ENCODE peak calls at places on chromosome 6, in five cellular contexts. P is heart left ventricle, B is tibial artery, A is tibial nerve, K is lower lobe of right lung. O is an unnamed sample. For H3K36me3, the result is how much of the 10 kb centered on the place peaks cover.

GRCh38 chr6:25334793-25335192 is 55.6 kb downstream of the CARMIL1 start:
- DNase-seq in P (no peak), B (no peak), A (no peak), K (no peak), O (no peak)

GRCh38 chr6:151576658-151577057 is 82.8 kb downstream of the CCDC170 start:
- DNase-seq in P (no peak), B (no peak), A (no peak), K (no peak), O (no peak)

GRCh38 chr6:70312165-70312564 is 9.3 kb upstream of the COL9A1 start:
- DNase-seq in P (no peak), B (no peak), A (no peak), K (no peak), O (no peak)

GRCh38 chr6:3159805-3160781 is 2.7 kb upstream of the TUBB2A start:
- DNase-seq in P (no peak), B (no peak), A (peak), K (peak), O (no peak)

GRCh38 chr6:159151266-159151855 is 17.8 kb upstream of the FNDC1 start:
- DNase-seq in P (no peak), B (no peak), A (peak), K (no peak), O (peak)

GRCh38 chr6:43221046-43221773 is 8.1 kb downstream of the DNPH1 start:
- DNase-seq in P (peak), B (peak), A (no peak), K (no peak), O (no peak)

GRCh38 chr6:141388666-141389065 is 744.1 kb upstream of the GJE1 start:
- DNase-seq in P (no peak), B (no peak), A (no peak), K (no peak), O (no peak)

GRCh38 chr6:51618563-51618962 is 468.9 kb downstream of the PKHD1 start:
- DNase-seq in P (no peak), B (no peak), A (no peak), K (no peak), O (no peak)

GRCh38 chr6:20997143-20997792 is 463.0 kb downstream of the CDKAL1 start:
- DNase-seq in P (no peak), B (no peak), A (no peak), K (no peak), O (no peak)

GRCh38 chr6:131387706-131388455 is 185.1 kb upstream of the ARG1 start:
- DNase-seq in P (no peak), B (no peak), A (no peak), K (no peak), O (no peak)

GRCh38 chr6:138806889-138807288 is 11.0 kb downstream of the ECT2L start:
- DNase-seq in P (no peak), B (no peak), A (no peak), K (no peak), O (no peak)

GRCh38 chr6:1735239-1735803 is 125.6 kb downstream of the FOXC1 start:
- DNase-seq in P (no peak), B (no peak), A (no peak), K (no peak), O (no peak)

GRCh38 chr6:129536271-129536670 is 173.7 kb downstream of the ARHGAP18 start:
- DNase-seq in P (no peak), B (no peak), A (no peak), K (no peak), O (no peak)

GRCh38 chr6:82890240-82890639 is 175.4 kb downstream of the UBE3D start:
- DNase-seq in P (no peak), B (no peak), A (no peak), K (no peak), O (no peak)

GRCh38 chr6:22027226-22027725 is 269.6 kb downstream of the PRL start:
- DNase-seq in P (no peak), B (no peak), A (no peak), K (no peak), O (no peak)

GRCh38 chr6:132491303-132491702 is 21.6 kb downstream of the STX7 start:
- DNase-seq in P (peak), B (no peak), A (peak), K (no peak), O (no peak)

GRCh38 chr6:34280216-34280615 is 31.4 kb upstream of the SMIM29 start:
- DNase-seq in P (no peak), B (no peak), A (no peak), K (no peak), O (no peak)

GRCh38 chr6:126170875-126171489 is 168.9 kb upstream of the CENPW start:
- DNase-seq in P (no peak), B (no peak), A (no peak), K (no peak), O (no peak)

GRCh38 chr6:167113935-167114910 is 8.7 kb upstream of the CCR6 start:
- DNase-seq in P (no peak), B (no peak), A (no peak), K (no peak), O (no peak)

GRCh38 chr6:138609801-138610430 is 110.6 kb upstream of the NHSL1 start:
- DNase-seq in P (no peak), B (no peak), A (no peak), K (no peak), O (no peak)

GRCh38 chr6:49553353-49553752 is 2.9 kb downstream of the C6orf141 start:
- DNase-seq in P (no peak), B (no peak), A (no peak), K (no peak), O (no peak)

GRCh38 chr6:142045380-142046270 is 87.1 kb upstream of the GJE1 start:
- DNase-seq in P (no peak), B (no peak), A (no peak), K (no peak), O (no peak)

GRCh38 chr6:127186889-127187288 is 68.4 kb downstream of the RSPO3 start:
- DNase-seq in P (peak), B (no peak), A (peak), K (peak), O (peak)

GRCh38 chr6:146857960-146858308 is 259.2 kb downstream of the ADGB start:
- DNase-seq in P (no peak), B (no peak), A (peak), K (no peak), O (no peak)

GRCh38 chr6:21046276-21046675 is 512.0 kb downstream of the CDKAL1 start:
- DNase-seq in P (peak), B (no peak), A (no peak), K (no peak), O (no peak)

GRCh38 chr6:168015492-168016175 is 18.2 kb downstream of the KIF25 start:
- DNase-seq in P (no peak), B (no peak), A (no peak), K (peak), O (no peak)

GRCh38 chr6:3825331-3825831 is 23.8 kb upstream of the FAM50B start:
- DNase-seq in P (peak), B (peak), A (peak), K (peak), O (peak)

GRCh38 chr6:96816182-96816888 is 20.9 kb downstream of the GPR63 start:
- DNase-seq in P (no peak), B (no peak), A (no peak), K (no peak), O (no peak)

GRCh38 chr6:78909391-78909790 is 42.0 kb downstream of the IRAK1BP1 start:
- DNase-seq in P (no peak), B (no peak), A (no peak), K (no peak), O (no peak)

GRCh38 chr6:21354805-21355238 is 238.7 kb upstream of the SOX4 start:
- DNase-seq in P (no peak), B (no peak), A (no peak), K (no peak), O (no peak)

GRCh38 chr6:21199246-21199645 is 394.3 kb upstream of the SOX4 start:
- DNase-seq in P (no peak), B (no peak), A (no peak), K (no peak), O (no peak)

GRCh38 chr6:26118999-26119398 is 31.8 kb downstream of the HFE start:
- DNase-seq in P (no peak), B (no peak), A (no peak), K (no peak), O (no peak)

GRCh38 chr6:23349521-23350147 is 776.4 kb upstream of the NRSN1 start:
- DNase-seq in P (no peak), B (no peak), A (no peak), K (no peak), O (no peak)

GRCh38 chr6:25868784-25869183 is 5.3 kb downstream of the SLC17A3 start:
- DNase-seq in P (no peak), B (no peak), A (no peak), K (no peak), O (no peak)

GRCh38 chr6:141752677-141753076 is 380.0 kb upstream of the GJE1 start:
- DNase-seq in P (no peak), B (no peak), A (no peak), K (no peak), O (no peak)

GRCh38 chr6:4533576-4533975 is 242.6 kb upstream of the CDYL start:
- DNase-seq in P (no peak), B (no peak), A (no peak), K (no peak), O (no peak)

DNA sequence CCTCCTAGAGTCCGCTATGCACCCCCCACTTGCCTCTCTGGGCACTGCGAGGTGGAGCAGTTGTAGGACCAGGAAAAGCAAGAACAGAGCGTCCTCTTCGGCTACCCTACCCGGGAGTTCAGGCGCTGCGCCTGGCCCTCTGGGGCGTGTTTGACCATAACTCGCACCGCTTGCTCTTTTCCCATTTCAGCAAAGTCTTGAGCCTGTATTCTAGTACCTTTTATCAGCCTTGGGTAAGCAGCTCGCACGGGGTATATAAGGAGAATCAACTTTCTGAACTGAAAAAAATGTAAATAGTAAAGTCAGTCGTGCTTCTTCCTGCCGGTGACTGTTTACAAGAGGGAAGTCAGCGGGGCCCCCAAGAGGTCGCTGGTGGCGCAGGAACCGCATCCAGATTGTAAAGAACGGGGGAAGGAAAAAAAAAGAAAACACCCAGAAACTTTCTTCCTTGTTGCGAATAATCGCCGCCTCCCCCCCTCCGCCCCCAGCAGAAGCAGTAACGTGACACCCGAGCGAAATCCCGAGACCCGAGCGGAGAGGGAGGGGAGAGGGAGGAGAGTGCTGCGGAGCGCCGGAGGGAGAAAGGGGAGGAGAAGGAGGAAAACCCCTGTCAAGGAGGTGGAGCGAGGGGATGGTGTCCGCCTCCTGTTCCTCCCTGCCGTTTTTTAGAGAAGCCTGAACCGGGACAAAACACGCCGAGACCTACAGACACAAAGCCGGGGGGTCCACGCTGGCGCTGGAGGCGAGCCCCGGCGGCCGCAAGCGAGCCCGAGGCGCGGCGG is at the start of gene UST:
- DNase-seq in P (peak), B (peak), A (peak), K (peak), O (peak)
- TF ChIP-seq CTCF in P (no peak), B (no peak), A (peak), K (peak), O (peak)

GRCh38 chr6:29619578-29619977 is 13.4 kb downstream of the GABBR1 start:
- DNase-seq in P (no peak), B (no peak), A (no peak), K (no peak), O (no peak)

GRCh38 chr6:29620629-29621028 is 12.4 kb downstream of the GABBR1 start:
- DNase-seq in P (no peak), B (no peak), A (no peak), K (no peak), O (no peak)

GRCh38 chr6:29617782-29618557 is 15.0 kb downstream of the GABBR1 start:
- DNase-seq in P (no peak), B (no peak), A (no peak), K (no peak), O (no peak)
- H3K36me3 ChIP-seq in P (under half), B (half or more), A (under half), K (under half), O (half or more)

GRCh38 chr6:6243846-6244245 is 76.6 kb downstream of the F13A1 start:
- DNase-seq in P (no peak), B (no peak), A (no peak), K (no peak), O (no peak)
- H3K4me3 ChIP-seq in P (no peak), B (no peak), A (no peak), K (no peak), O (no peak)

GRCh38 chr6:140192018-140192417 is 817.6 kb upstream of the CITED2 start:
- DNase-seq in P (no peak), B (no peak), A (no peak), K (no peak), O (no peak)

GRCh38 chr6:140193269-140193668 is 818.8 kb upstream of the CITED2 start:
- DNase-seq in P (no peak), B (no peak), A (no peak), K (no peak), O (no peak)
- TF ChIP-seq CTCF in P (no peak), B (no peak), A (no peak), K (no peak), O (no peak)

DNA sequence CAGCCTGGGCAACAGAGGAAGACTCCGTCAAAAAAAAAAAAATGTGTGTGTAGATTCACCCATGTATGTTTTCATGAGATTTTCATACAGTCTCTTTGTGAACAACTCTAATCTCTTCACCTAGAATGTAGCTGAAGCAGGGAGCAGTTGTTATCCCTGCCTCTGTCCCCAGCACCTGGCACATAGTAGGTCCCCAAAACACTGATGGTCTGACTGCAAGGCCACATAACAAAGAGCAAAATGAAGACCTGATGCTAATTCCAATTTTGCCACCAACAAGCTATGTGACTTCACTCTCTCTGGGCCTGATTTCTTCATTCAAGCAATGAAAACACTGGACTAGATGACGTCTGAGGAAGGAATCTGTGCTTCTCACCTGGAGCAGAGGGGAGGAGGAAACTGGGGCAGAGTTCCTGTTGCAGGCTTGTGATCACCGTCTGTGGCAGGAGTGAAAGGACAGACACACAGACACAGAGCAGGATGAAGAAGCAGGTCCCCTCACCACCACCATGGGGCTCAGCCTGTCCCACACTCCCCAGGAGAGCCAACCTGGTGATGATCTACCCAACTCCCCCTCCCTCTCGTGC is 4.6 kb downstream of the SLC44A4 start:
- DNase-seq in P (no peak), B (no peak), A (no peak), K (no peak), O (no peak)
- H3K36me3 ChIP-seq in P (under half), B (under half), A (under half), K (under half), O (under half)

DNA sequence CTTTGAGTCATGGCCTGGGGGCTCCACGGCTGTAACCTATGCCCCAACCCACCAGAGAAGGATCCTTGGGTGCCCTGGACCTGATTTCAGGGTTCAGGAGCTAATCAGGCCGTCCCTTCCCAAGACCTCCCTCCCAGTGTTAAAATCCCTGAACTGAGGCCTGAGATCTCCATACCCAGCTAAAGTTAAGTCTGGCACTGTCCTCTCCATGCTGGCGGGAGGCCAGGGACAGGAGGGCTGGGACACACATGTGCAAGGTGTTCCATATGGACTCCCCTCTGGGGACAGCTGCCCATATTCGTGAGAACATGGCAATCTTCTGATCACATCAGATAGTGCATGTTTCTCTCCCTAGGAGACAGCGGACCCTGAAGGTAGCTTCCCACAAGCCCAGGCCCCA is 11.5 kb upstream of the TREML4 start:
- DNase-seq in P (no peak), B (no peak), A (no peak), K (no peak), O (no peak)
- H3K4me3 ChIP-seq in P (no peak), B (no peak), A (no peak), K (no peak), O (no peak)

GRCh38 chr6:37283268-37283667 is 25.3 kb upstream of the TMEM217 start:
- DNase-seq in P (peak), B (no peak), A (no peak), K (no peak), O (no peak)
- TF ChIP-seq CTCF in P (no peak), B (no peak), A (no peak), K (no peak), O (no peak)

DNA sequence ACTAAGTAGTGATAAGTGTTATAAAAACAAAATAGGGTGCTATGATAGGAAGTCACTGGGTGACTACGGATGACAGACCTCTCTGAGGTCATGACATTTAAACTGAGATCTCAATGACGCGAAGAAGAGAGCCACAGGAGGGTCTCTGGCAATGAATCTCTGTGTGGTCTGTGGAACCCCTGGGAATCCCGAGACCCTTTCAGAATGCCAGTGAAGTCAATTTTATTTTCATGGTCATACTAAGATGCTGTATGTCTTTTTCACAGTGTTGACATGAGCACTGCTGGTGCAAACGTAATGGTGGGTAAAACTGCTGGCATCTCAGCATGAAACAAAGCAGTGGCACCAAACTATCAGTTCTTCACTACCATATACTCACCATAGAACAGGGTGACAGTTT is 155.0 kb downstream of the GJA10 start:
- DNase-seq in P (no peak), B (no peak), A (no peak), K (no peak), O (no peak)
- H3K36me3 ChIP-seq in P (under half), B (under half), A (under half), K (under half), O (under half)

GRCh38 chr6:170160031-170160627 is 130.7 kb downstream of the DLL1 start:
- DNase-seq in P (no peak), B (no peak), A (no peak), K (peak), O (no peak)
- H3K4me3 ChIP-seq in P (no peak), B (no peak), A (no peak), K (no peak), O (no peak)

O was measured in left ventricle myocardium inferior.